ENCODE peak calls at places on chromosomes 7 and 10, in nine cellular contexts. B is spleen, D is HL-60, G is sigmoid colon, A is GM12892, Y is GM12891, Q is GM23338, V is endothelial cell of umbilical vein, R is stomach. M is an unnamed sample.

GRCh38 chr7:66847879-66848810 is 72.9 kb upstream of the TMEM248 start:
- DNase-seq in B (no peak), D (peak), G (no peak), A (no peak), Y (no peak), Q (peak), V (peak), R (no peak), M (no peak)

GRCh38 chr7:41449694-41450093 is 253.2 kb downstream of the INHBA start:
- DNase-seq in B (no peak), D (no peak), G (no peak), A (no peak), Y (no peak), Q (no peak), V (no peak), R (no peak), M (no peak)

GRCh38 chr10:128463991-128464755 is 337.9 kb upstream of the MKI67 start:
- DNase-seq in B (peak), D (no peak), G (peak), A (no peak), Y (no peak), Q (peak), V (peak), R (peak), M (no peak)

GRCh38 chr7:85041599-85042216 is 145.1 kb downstream of the SEMA3D start:
- DNase-seq in B (peak), D (peak), G (no peak), A (no peak), Y (no peak), Q (peak), V (peak), R (peak), M (peak)

GRCh38 chr10:30812018-30812851 is 182.7 kb upstream of the LYZL2 start:
- DNase-seq in B (peak), D (no peak), G (peak), A (no peak), Y (no peak), Q (no peak), V (peak), R (no peak), M (no peak)

GRCh38 chr7:44617225-44617885 is 10.9 kb downstream of the OGDH start:
- DNase-seq in B (no peak), D (no peak), G (no peak), A (no peak), Y (no peak), Q (no peak), V (no peak), R (no peak), M (no peak)

GRCh38 chr7:505171-505570 is 14.5 kb downstream of the PDGFA start:
- DNase-seq in B (peak), D (no peak), G (peak), A (no peak), Y (no peak), Q (no peak), V (no peak), R (no peak), M (no peak)

GRCh38 chr7:26061340-26062239 is 90.4 kb upstream of the NFE2L3 start:
- DNase-seq in B (no peak), D (peak), G (no peak), A (peak), Y (peak), Q (peak), V (peak), R (peak), M (peak)

GRCh38 chr10:46255696-46256355 is 31.0 kb upstream of the ANTXRL start:
- DNase-seq in B (peak), D (peak), G (peak), A (no peak), Y (peak), Q (peak), V (peak), R (peak), M (peak)

GRCh38 chr10:32112055-32112454 is 55.8 kb upstream of the KIF5B start:
- DNase-seq in B (no peak), D (no peak), G (no peak), A (no peak), Y (no peak), Q (no peak), V (peak), R (no peak), M (no peak)

GRCh38 chr10:34967411-34967880 is 122.7 kb downstream of the CUL2 start:
- DNase-seq in B (no peak), D (no peak), G (no peak), A (no peak), Y (no peak), Q (no peak), V (peak), R (peak), M (no peak)

GRCh38 chr10:1128649-1129048 is 72.5 kb downstream of the WDR37 start:
- DNase-seq in B (no peak), D (no peak), G (no peak), A (no peak), Y (no peak), Q (no peak), V (no peak), R (no peak), M (no peak)

GRCh38 chr10:83862723-83863122 is 276.6 kb upstream of the GHITM start:
- DNase-seq in B (no peak), D (no peak), G (no peak), A (no peak), Y (no peak), Q (no peak), V (no peak), R (no peak), M (no peak)

GRCh38 chr7:116955801-116956514 is 2.7 kb downstream of the ST7 start:
- DNase-seq in B (no peak), D (no peak), G (no peak), A (no peak), Y (no peak), Q (no peak), V (peak), R (no peak), M (no peak)

GRCh38 chr10:122128357-122128756 is 139.4 kb downstream of the TACC2 start:
- DNase-seq in B (no peak), D (no peak), G (peak), A (no peak), Y (no peak), Q (no peak), V (peak), R (peak), M (no peak)

GRCh38 chr7:16762177-16762576 is 8.6 kb downstream of the TSPAN13 start:
- DNase-seq in B (no peak), D (no peak), G (no peak), A (no peak), Y (no peak), Q (peak), V (no peak), R (no peak), M (no peak)

GRCh38 chr7:593324-594115 is 73.9 kb upstream of the PDGFA start:
- DNase-seq in B (no peak), D (peak), G (no peak), A (no peak), Y (peak), Q (no peak), V (no peak), R (no peak), M (no peak)

GRCh38 chr10:110361800-110362456 is 57.2 kb upstream of the SMNDC1 start:
- DNase-seq in B (no peak), D (no peak), G (no peak), A (no peak), Y (no peak), Q (peak), V (no peak), R (no peak), M (no peak)

GRCh38 chr10:35232509-35232908 is 103.8 kb upstream of the CCNY start:
- DNase-seq in B (no peak), D (no peak), G (no peak), A (no peak), Y (no peak), Q (no peak), V (no peak), R (no peak), M (no peak)

GRCh38 chr7:74584160-74584954 is 73.2 kb upstream of the GTF2I start:
- DNase-seq in B (no peak), D (no peak), G (no peak), A (no peak), Y (no peak), Q (peak), V (peak), R (no peak), M (peak)

GRCh38 chr10:4809156-4809555 is 16.9 kb upstream of the AKR1E2 start:
- DNase-seq in B (no peak), D (no peak), G (no peak), A (no peak), Y (no peak), Q (no peak), V (no peak), R (no peak), M (no peak)

GRCh38 chr10:6716521-6716920 is 136.4 kb upstream of the PRKCQ start:
- DNase-seq in B (no peak), D (no peak), G (peak), A (no peak), Y (no peak), Q (no peak), V (no peak), R (no peak), M (no peak)

GRCh38 chr10:28940158-28940888 is 263.0 kb downstream of the BAMBI start:
- DNase-seq in B (no peak), D (no peak), G (no peak), A (no peak), Y (no peak), Q (no peak), V (no peak), R (no peak), M (no peak)

GRCh38 chr7:159012353-159013069 is 132.2 kb downstream of the VIPR2 start:
- DNase-seq in B (no peak), D (peak), G (peak), A (no peak), Y (no peak), Q (no peak), V (no peak), R (peak), M (no peak)

GRCh38 chr7:54015251-54015650 is 526.9 kb upstream of the VSTM2A start:
- DNase-seq in B (no peak), D (no peak), G (no peak), A (no peak), Y (no peak), Q (no peak), V (no peak), R (no peak), M (no peak)

GRCh38 chr7:64946772-64947171 is 43.7 kb downstream of the ZNF273 start:
- DNase-seq in B (no peak), D (no peak), G (no peak), A (no peak), Y (no peak), Q (peak), V (no peak), R (no peak), M (peak)

GRCh38 chr7:51141451-51141971 is 175.1 kb downstream of the COBL start:
- DNase-seq in B (no peak), D (no peak), G (no peak), A (no peak), Y (no peak), Q (peak), V (peak), R (no peak), M (no peak)

GRCh38 chr10:62050941-62051433 is 149.5 kb downstream of the ARID5B start:
- DNase-seq in B (no peak), D (no peak), G (no peak), A (no peak), Y (no peak), Q (peak), V (peak), R (peak), M (no peak)

GRCh38 chr10:102649770-102650654 is 5.7 kb downstream of the TRIM8 start:
- DNase-seq in B (peak), D (no peak), G (no peak), A (no peak), Y (no peak), Q (peak), V (no peak), R (no peak), M (peak)

GRCh38 chr10:124619195-124619594 is 125.0 kb downstream of the FAM53B start:
- DNase-seq in B (no peak), D (peak), G (no peak), A (no peak), Y (no peak), Q (no peak), V (no peak), R (peak), M (no peak)
- TF ChIP-seq POLR2AphosphoS5 in B (peak), D (no peak), G (no peak), A (no peak), Y (no peak), Q (no peak), V (no peak), R (no peak), M (no peak)

GRCh38 chr7:148356303-148356702 is 234.3 kb upstream of the C7orf33 start:
- DNase-seq in B (no peak), D (no peak), G (peak), A (no peak), Y (no peak), Q (no peak), V (no peak), R (no peak), M (no peak)
- TF ChIP-seq POLR2AphosphoS5 in B (no peak), D (no peak), G (no peak), A (no peak), Y (no peak), Q (no peak), V (no peak), R (no peak), M (no peak)

GRCh38 chr10:22317771-22318565 is 1.8 kb downstream of the COMMD3 start:
- DNase-seq in B (no peak), D (no peak), G (no peak), A (no peak), Y (no peak), Q (peak), V (no peak), R (no peak), M (no peak)
- TF ChIP-seq POLR2AphosphoS5 in B (no peak), D (no peak), G (no peak), A (no peak), Y (no peak), Q (no peak), V (no peak), R (no peak), M (no peak)

GRCh38 chr7:123555484-123555883 is 2.1 kb downstream of the NDUFA5 start:
- DNase-seq in B (no peak), D (no peak), G (no peak), A (no peak), Y (no peak), Q (no peak), V (no peak), R (no peak), M (no peak)

GRCh38 chr7:123557016-123557630 is 495 bp downstream of the NDUFA5 start:
- DNase-seq in B (no peak), D (no peak), G (no peak), A (no peak), Y (no peak), Q (peak), V (no peak), R (no peak), M (no peak)

GRCh38 chr7:123558506-123558874 is 872 bp upstream of the NDUFA5 start:
- DNase-seq in B (no peak), D (no peak), G (no peak), A (no peak), Y (no peak), Q (no peak), V (no peak), R (no peak), M (no peak)

GRCh38 chr7:123562121-123562520 is 4.5 kb upstream of the NDUFA5 start:
- DNase-seq in B (no peak), D (no peak), G (no peak), A (no peak), Y (no peak), Q (no peak), V (no peak), R (no peak), M (no peak)

DNA sequence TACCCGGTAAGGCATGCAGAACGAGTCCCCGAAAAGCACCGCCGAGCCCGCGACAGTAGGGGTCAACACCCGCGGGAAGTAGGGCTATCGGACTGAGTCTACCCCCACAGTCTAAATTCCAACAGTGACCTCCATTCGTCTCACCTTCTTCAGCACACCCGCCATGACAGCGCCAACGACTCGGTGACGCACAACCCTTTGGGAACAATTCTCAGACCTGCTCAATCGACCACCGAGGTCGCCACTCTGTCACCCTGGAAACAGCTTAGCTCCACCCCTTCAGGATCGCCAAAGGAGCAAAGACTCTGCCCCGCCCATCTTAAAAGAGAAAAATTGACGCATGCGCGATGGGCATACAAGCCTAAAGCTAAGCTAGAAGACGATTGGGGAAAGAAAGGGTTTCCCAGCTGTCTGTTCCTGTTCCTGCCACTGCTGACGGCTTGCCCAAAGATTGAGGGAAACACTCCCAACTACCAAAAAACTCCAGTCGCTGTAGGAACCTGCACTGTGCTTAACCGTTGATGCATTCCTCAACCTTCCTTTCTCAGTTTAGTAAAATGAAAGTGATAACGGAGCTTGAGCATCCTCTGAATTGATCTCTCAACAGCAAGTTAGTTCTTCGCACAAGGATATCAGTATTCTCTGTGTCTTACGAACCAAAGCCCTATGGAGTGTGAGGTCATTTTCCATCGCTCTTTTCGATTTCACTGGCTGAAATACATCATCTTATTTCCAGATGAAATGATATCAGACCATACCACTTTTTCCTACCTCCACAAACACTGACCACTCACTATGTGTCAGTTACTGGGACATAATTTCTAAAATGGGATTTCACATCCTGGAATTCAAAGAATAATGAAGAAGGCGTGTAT is at the start of gene NDUFA5:
- DNase-seq in B (peak), D (peak), G (peak), A (peak), Y (peak), Q (peak), V (peak), R (peak), M (peak)
- TF ChIP-seq POLR2AphosphoS5 in B (peak), D (peak), G (peak), A (peak), Y (peak), Q (peak), V (peak), R (peak), M (peak)

GRCh38 chr7:36280840-36281812 is 108.5 kb upstream of the ANLN start:
- DNase-seq in B (no peak), D (peak), G (peak), A (no peak), Y (no peak), Q (peak), V (peak), R (peak), M (peak)
- TF ChIP-seq POLR2AphosphoS5 in B (no peak), D (no peak), G (peak), A (no peak), Y (no peak), Q (no peak), V (no peak), R (no peak), M (peak)

DNA sequence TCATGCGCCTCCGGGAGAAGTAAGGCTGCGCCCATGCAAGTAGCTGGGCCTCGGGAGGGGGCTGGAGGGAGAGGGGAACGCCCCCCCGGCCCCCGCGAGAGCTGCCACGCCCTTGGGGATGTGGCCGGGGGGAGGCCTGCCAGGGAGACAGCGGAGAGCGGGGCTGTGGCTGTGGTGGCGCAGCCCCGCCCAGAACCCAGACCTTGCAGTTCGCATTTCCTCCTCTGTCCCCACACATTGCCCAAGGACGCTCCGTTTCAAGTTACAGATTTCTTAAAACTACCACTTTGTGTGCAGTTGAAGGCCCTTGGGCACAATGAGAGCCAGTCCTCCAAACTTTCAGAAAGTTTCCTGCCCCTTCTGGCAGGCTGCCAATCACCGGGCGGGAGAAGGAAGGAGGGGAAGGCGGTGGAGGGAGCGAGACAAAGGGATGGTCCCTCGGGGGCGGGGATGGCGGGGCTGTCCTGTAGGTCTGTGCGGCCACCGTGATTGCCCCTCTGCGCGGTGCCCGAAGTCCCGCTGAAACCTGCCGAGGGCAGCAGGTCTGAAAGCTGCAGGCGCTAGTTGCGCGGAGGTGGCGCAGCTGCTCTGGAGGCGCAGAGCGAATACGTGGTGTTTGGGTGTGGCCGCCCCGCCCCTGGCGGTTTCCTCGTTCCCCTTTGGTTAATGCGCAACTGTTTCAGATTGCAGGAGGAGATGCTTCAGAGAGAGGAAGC is 2.1 kb downstream of the VIM start:
- DNase-seq in B (peak), D (peak), G (peak), A (peak), Y (no peak), Q (peak), V (peak), R (peak), M (peak)
- TF ChIP-seq POLR2AphosphoS5 in B (peak), D (peak), G (peak), A (peak), Y (peak), Q (peak), V (peak), R (no peak), M (peak)

GRCh38 chr10:117271427-117271826 is 30.5 kb downstream of the SLC18A2 start:
- DNase-seq in B (no peak), D (no peak), G (no peak), A (no peak), Y (no peak), Q (no peak), V (no peak), R (no peak), M (no peak)

GRCh38 chr10:117273980-117274379 is 33.1 kb downstream of the SLC18A2 start:
- DNase-seq in B (no peak), D (no peak), G (no peak), A (no peak), Y (no peak), Q (no peak), V (no peak), R (no peak), M (no peak)

GRCh38 chr10:117275121-117275520 is 34.2 kb downstream of the SLC18A2 start:
- DNase-seq in B (no peak), D (no peak), G (no peak), A (no peak), Y (no peak), Q (no peak), V (no peak), R (no peak), M (no peak)

GRCh38 chr10:117272195-117273076 is 31.5 kb downstream of the SLC18A2 start:
- DNase-seq in B (no peak), D (peak), G (no peak), A (no peak), Y (no peak), Q (no peak), V (no peak), R (no peak), M (peak)

GRCh38 chr10:117274509-117274908 is 33.6 kb downstream of the SLC18A2 start:
- DNase-seq in B (no peak), D (no peak), G (no peak), A (no peak), Y (no peak), Q (no peak), V (no peak), R (no peak), M (no peak)
- TF ChIP-seq POLR2AphosphoS5 in B (no peak), D (peak), G (no peak), A (no peak), Y (no peak), Q (no peak), V (no peak), R (no peak), M (no peak)

M was measured in SK-N-SH.